ENCODE peak calls at places on chromosomes 6 and 20, in seven cellular contexts. R, F, S, U, Q, Y and P are unnamed samples.

GRCh38 chr20:45857114-45857835 is at the start of the genes ACOT8 and ZSWIM3:
- DNase-seq in R (peak), F (peak), S (peak), U (peak), Q (peak), Y (peak), P (peak)

GRCh38 chr20:31816221-31816620 is 2.9 kb upstream of the MYLK2 start:
- DNase-seq in R (no peak), F (no peak), S (no peak), U (no peak), Q (no peak), Y (no peak), P (no peak)

GRCh38 chr6:17454316-17455005 is 61.1 kb downstream of the CAP2 start:
- DNase-seq in R (no peak), F (no peak), S (no peak), U (no peak), Q (no peak), Y (no peak), P (no peak)

GRCh38 chr6:1586861-1587450 is 22.8 kb upstream of the FOXC1 start:
- DNase-seq in R (no peak), F (no peak), S (peak), U (no peak), Q (no peak), Y (no peak), P (no peak)

GRCh38 chr20:51732454-51732791 is 35.8 kb downstream of the ATP9A start:
- DNase-seq in R (no peak), F (no peak), S (no peak), U (no peak), Q (no peak), Y (no peak), P (no peak)

GRCh38 chr20:44601801-44602204 is 19.4 kb downstream of the PKIG start:
- DNase-seq in R (no peak), F (no peak), S (no peak), U (no peak), Q (no peak), Y (no peak), P (no peak)

GRCh38 chr6:37110455-37111155 is 59.3 kb upstream of the PIM1 start:
- DNase-seq in R (no peak), F (no peak), S (no peak), U (peak), Q (peak), Y (peak), P (no peak)

GRCh38 chr20:46458891-46459750 is 52.7 kb upstream of the ELMO2 start:
- DNase-seq in R (no peak), F (no peak), S (peak), U (no peak), Q (peak), Y (peak), P (no peak)

GRCh38 chr20:10616212-10616611 is 57.6 kb downstream of the JAG1 start:
- DNase-seq in R (no peak), F (no peak), S (no peak), U (no peak), Q (no peak), Y (no peak), P (no peak)

GRCh38 chr6:37845026-37845911 is 25.7 kb downstream of the ZFAND3 start:
- DNase-seq in R (no peak), F (no peak), S (no peak), U (no peak), Q (no peak), Y (no peak), P (no peak)

GRCh38 chr20:42024653-42025052 is 406.5 kb upstream of the CHD6 start:
- DNase-seq in R (peak), F (no peak), S (peak), U (no peak), Q (no peak), Y (no peak), P (peak)

GRCh38 chr6:146028835-146029572 is at the start of gene GRM1:
- DNase-seq in R (no peak), F (no peak), S (peak), U (no peak), Q (peak), Y (no peak), P (no peak)

GRCh38 chr6:56683882-56684281 is 41.2 kb upstream of the DST start:
- DNase-seq in R (no peak), F (no peak), S (no peak), U (peak), Q (no peak), Y (no peak), P (peak)

GRCh38 chr20:62238569-62239277 is 402 bp downstream of the OSBPL2 start:
- DNase-seq in R (peak), F (no peak), S (no peak), U (no peak), Q (no peak), Y (no peak), P (peak)

GRCh38 chr6:166572370-166573261 is 13.9 kb downstream of the RAMACL start:
- DNase-seq in R (no peak), F (no peak), S (peak), U (no peak), Q (peak), Y (no peak), P (no peak)

GRCh38 chr6:37579444-37580067 is 79.9 kb upstream of the CCDC167 start:
- DNase-seq in R (no peak), F (no peak), S (no peak), U (no peak), Q (no peak), Y (no peak), P (no peak)

GRCh38 chr6:23176883-23177282 is 607.5 kb downstream of the HDGFL1 start:
- DNase-seq in R (no peak), F (no peak), S (no peak), U (no peak), Q (no peak), Y (no peak), P (peak)

GRCh38 chr6:149615805-149616204 is 32.7 kb downstream of the KATNA1 start:
- DNase-seq in R (no peak), F (no peak), S (no peak), U (no peak), Q (no peak), Y (no peak), P (no peak)

GRCh38 chr6:151101811-151102694 is 137.7 kb upstream of the AKAP12 start:
- DNase-seq in R (no peak), F (no peak), S (no peak), U (no peak), Q (no peak), Y (no peak), P (no peak)

GRCh38 chr20:47535088-47535487 is 33.4 kb downstream of the NCOA3 start:
- DNase-seq in R (peak), F (no peak), S (peak), U (peak), Q (no peak), Y (no peak), P (no peak)

GRCh38 chr6:166419268-166419667 is 36.5 kb upstream of the MPC1 start:
- DNase-seq in R (no peak), F (no peak), S (no peak), U (no peak), Q (no peak), Y (peak), P (no peak)

GRCh38 chr20:21901470-21902275 is 196.2 kb downstream of the PAX1 start:
- DNase-seq in R (no peak), F (no peak), S (no peak), U (no peak), Q (no peak), Y (no peak), P (peak)

GRCh38 chr20:37202267-37202943 is 23.1 kb upstream of the MROH8 start:
- DNase-seq in R (peak), F (peak), S (no peak), U (peak), Q (peak), Y (no peak), P (peak)

GRCh38 chr6:2839982-2840793 is 1.5 kb downstream of the SERPINB1 start:
- DNase-seq in R (no peak), F (no peak), S (no peak), U (no peak), Q (no peak), Y (no peak), P (no peak)

GRCh38 chr20:49811825-49812462 is 684 bp upstream of the SLC9A8 start:
- DNase-seq in R (peak), F (no peak), S (peak), U (no peak), Q (peak), Y (no peak), P (no peak)

GRCh38 chr20:10572853-10573252 is 100.9 kb downstream of the JAG1 start:
- DNase-seq in R (no peak), F (no peak), S (no peak), U (no peak), Q (no peak), Y (no peak), P (no peak)

GRCh38 chr6:122717350-122717749 is 62.2 kb upstream of the FABP7 start:
- DNase-seq in R (no peak), F (no peak), S (no peak), U (no peak), Q (no peak), Y (no peak), P (no peak)

GRCh38 chr6:161057103-161058091 is 65.8 kb downstream of the MAP3K4 start:
- DNase-seq in R (no peak), F (no peak), S (no peak), U (no peak), Q (no peak), Y (no peak), P (no peak)

GRCh38 chr6:2951723-2952122 is 19.6 kb downstream of the SERPINB6 start:
- DNase-seq in R (no peak), F (no peak), S (no peak), U (no peak), Q (no peak), Y (no peak), P (no peak)

GRCh38 chr6:160110724-160111123 is 10.9 kb upstream of the SLC22A1 start:
- DNase-seq in R (no peak), F (no peak), S (no peak), U (no peak), Q (no peak), Y (no peak), P (no peak)

GRCh38 chr6:137389150-137389664 is 105.0 kb downstream of the OLIG3 start:
- DNase-seq in R (peak), F (no peak), S (no peak), U (no peak), Q (no peak), Y (peak), P (no peak)

GRCh38 chr6:82245376-82245775 is 2.2 kb downstream of the IBTK start:
- DNase-seq in R (no peak), F (no peak), S (no peak), U (no peak), Q (no peak), Y (no peak), P (no peak)

GRCh38 chr6:82246370-82246769 is 1.2 kb downstream of the IBTK start:
- DNase-seq in R (no peak), F (no peak), S (no peak), U (peak), Q (no peak), Y (no peak), P (no peak)

GRCh38 chr6:82248233-82248735 is 740 bp upstream of the IBTK start:
- DNase-seq in R (peak), F (peak), S (no peak), U (peak), Q (no peak), Y (no peak), P (no peak)

GRCh38 chr6:82247634-82248232 is at the start of gene IBTK:
- DNase-seq in R (peak), F (peak), S (peak), U (peak), Q (peak), Y (peak), P (peak)

GRCh38 chr6:82246802-82247633 is 526 bp downstream of the IBTK start:
- DNase-seq in R (peak), F (peak), S (no peak), U (peak), Q (peak), Y (no peak), P (no peak)
- TF ChIP-seq JUND in R (no peak), F (no peak), S (no peak), U (no peak), Q (no peak), Y (peak), P (no peak)

GRCh38 chr6:32252326-32253009 is 28.6 kb upstream of the NOTCH4 start:
- DNase-seq in R (no peak), F (no peak), S (no peak), U (no peak), Q (no peak), Y (no peak), P (no peak)
- TF ChIP-seq JUND in R (no peak), F (no peak), S (no peak), U (no peak), Q (no peak), Y (no peak), P (no peak)

DNA sequence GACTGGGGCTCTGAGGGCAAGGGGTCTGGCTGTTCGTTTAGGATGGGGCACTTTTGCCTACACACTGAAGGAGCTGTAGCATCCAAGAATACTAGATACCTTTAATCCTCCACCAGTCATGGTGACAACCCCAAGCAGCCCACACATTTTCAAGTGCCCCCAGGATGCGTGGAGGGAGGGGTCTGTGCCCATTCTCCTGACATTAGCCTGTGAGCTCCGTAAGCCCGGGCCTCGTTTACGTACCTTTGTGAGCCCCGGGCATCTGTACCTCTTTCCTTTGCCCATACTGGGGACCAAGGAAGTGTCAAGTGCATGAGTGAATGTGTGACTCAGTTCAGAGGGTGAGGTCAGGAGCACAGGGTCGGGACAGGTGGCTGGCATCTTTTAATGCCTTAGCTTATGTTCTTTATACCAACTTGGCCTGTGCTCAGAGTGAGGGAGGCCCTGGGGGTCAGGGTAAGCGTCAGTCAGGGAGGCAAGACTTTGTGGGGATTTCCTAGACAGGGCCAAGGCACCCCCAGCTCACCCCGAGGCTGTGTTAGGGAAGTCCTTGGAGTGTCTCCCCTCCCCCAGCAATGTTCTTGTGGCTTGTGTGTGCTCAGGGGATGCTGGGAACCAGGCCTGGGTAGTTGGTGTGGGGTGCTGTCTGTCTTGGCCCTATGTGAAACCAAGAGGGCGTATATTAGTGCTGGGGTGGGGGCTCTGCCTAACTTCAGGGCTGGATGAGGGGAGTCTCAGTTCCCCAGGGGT is 12.9 kb downstream of the VEGFA start:
- DNase-seq in R (no peak), F (no peak), S (no peak), U (no peak), Q (no peak), Y (no peak), P (no peak)
- TF ChIP-seq JUND in R (no peak), F (no peak), S (no peak), U (no peak), Q (no peak), Y (no peak), P (no peak)

DNA sequence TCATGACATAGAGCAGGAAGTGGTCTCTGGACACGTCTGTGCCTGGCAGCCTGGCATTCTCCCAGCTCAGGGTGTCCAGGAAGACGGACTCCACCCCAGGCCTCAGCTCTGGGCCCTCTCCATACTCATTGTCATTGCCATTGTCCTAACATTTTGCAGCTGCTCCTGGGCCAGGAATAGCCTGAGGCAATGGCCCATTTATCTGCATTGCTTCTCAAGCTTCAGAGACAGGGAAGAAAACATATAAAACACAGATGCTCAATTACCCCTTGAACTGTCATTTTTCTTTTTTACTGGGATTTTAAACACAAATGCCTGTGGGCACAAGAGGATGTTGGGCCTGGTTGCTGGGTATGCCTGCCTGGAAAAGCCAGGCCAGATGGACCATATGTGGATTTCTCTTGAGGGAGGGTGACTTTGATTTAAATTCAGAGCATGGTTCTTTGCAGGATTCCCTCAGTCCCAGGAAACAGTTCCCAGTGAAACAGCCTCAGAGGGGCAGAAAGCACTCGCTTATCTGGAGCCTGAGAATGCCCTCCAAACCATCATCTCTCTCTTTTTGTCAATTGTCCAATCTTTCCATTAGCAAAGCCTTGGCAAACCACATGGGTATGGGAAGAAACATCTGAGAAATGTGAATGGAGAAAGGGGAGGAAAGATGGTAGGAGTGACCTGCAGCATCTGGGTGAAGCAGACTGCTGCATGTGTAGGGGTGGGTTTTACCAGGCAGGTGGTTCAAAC is 17.8 kb downstream of the LAMP5 start:
- DNase-seq in R (no peak), F (no peak), S (no peak), U (no peak), Q (peak), Y (no peak), P (no peak)
- TF ChIP-seq JUND in R (no peak), F (no peak), S (no peak), U (no peak), Q (peak), Y (no peak), P (no peak)

GRCh38 chr6:90135672-90136071 is 161.0 kb downstream of the BACH2 start:
- DNase-seq in R (no peak), F (no peak), S (no peak), U (no peak), Q (no peak), Y (no peak), P (no peak)
- TF ChIP-seq JUND in R (no peak), F (no peak), S (no peak), U (no peak), Q (peak), Y (no peak), P (no peak)

GRCh38 chr6:5723905-5724691 is 282.6 kb downstream of the NRN1 start:
- DNase-seq in R (no peak), F (no peak), S (no peak), U (no peak), Q (no peak), Y (peak), P (no peak)
- TF ChIP-seq JUND in R (no peak), F (no peak), S (no peak), U (no peak), Q (no peak), Y (no peak), P (no peak)